ENCODE peak calls at places on chromosomes 4 and X, in ten cellular contexts. J, N, L, S, G, A, P, F, D and Z are unnamed samples.

GRCh38 chrX:12410523-12410922 is 272.2 kb downstream of the FRMPD4 start:
- DNase-seq in J (no peak), N (no peak), L (no peak), S (no peak), G (no peak), A (no peak), P (no peak), F (no peak), D (no peak), Z (no peak)

GRCh38 chrX:41802958-41803357 is 79.0 kb downstream of the GPR82 start:
- DNase-seq in J (no peak), N (peak; percentile 5), L (no peak), S (no peak), G (no peak), A (no peak), P (no peak), F (no peak), D (no peak), Z (no peak)

GRCh38 chr4:24511371-24512063 is 72.8 kb downstream of the DHX15 start:
- DNase-seq in J (no peak), N (no peak), L (no peak), S (no peak), G (no peak), A (no peak), P (no peak), F (no peak), D (no peak), Z (no peak)

GRCh38 chr4:53364624-53365023 is 1.2 kb downstream of the SCFD2 start:
- DNase-seq in J (no peak), N (no peak), L (no peak), S (no peak), G (no peak), A (no peak), P (no peak), F (no peak), D (no peak), Z (no peak)

GRCh38 chr4:4772534-4772933 is 86.9 kb upstream of the MSX1 start:
- DNase-seq in J (no peak), N (no peak), L (no peak), S (no peak), G (no peak), A (no peak), P (no peak), F (no peak), D (no peak), Z (no peak)

GRCh38 chr4:89000844-89001360 is 56.1 kb downstream of the FAM13A start:
- DNase-seq in J (no peak), N (no peak), L (no peak), S (no peak), G (no peak), A (no peak), P (no peak), F (peak; percentile 1), D (no peak), Z (no peak)

GRCh38 chr4:56976878-56977320 is 507 bp downstream of the NOA1 start:
- DNase-seq in J (peak; percentile 50), N (no peak), L (peak; percentile 52), S (no peak), G (no peak), A (no peak), P (no peak), F (peak; percentile 12), D (no peak), Z (peak; percentile 76)

GRCh38 chr4:148300877-148301276 is 141.3 kb downstream of the NR3C2 start:
- DNase-seq in J (no peak), N (no peak), L (no peak), S (no peak), G (no peak), A (no peak), P (no peak), F (no peak), D (no peak), Z (no peak)

GRCh38 chr4:161457906-161458305 is 705.9 kb downstream of the FSTL5 start:
- DNase-seq in J (no peak), N (no peak), L (no peak), S (no peak), G (no peak), A (no peak), P (no peak), F (no peak), D (no peak), Z (no peak)

GRCh38 chr4:146255874-146256273 is 41.5 kb downstream of the REELD1 start:
- DNase-seq in J (no peak), N (no peak), L (no peak), S (no peak), G (no peak), A (no peak), P (no peak), F (no peak), D (no peak), Z (no peak)

GRCh38 chrX:56233100-56233499 is 944 bp downstream of the KLF8 start:
- DNase-seq in J (no peak), N (no peak), L (no peak), S (no peak), G (no peak), A (peak; percentile 6), P (no peak), F (no peak), D (no peak), Z (no peak)

GRCh38 chrX:56228914-56229313 is 3.2 kb upstream of the KLF8 start:
- DNase-seq in J (no peak), N (no peak), L (no peak), S (no peak), G (no peak), A (peak; percentile 8), P (no peak), F (no peak), D (no peak), Z (no peak)

GRCh38 chrX:56232221-56233082 is at the start of gene KLF8:
- DNase-seq in J (peak; percentile 43), N (no peak), L (peak; percentile 34), S (no peak), G (peak; percentile 89), A (peak; percentile 34), P (peak; percentile 43), F (no peak), D (no peak), Z (no peak)

GRCh38 chrX:56231706-56232105 is 450 bp upstream of the KLF8 start:
- DNase-seq in J (no peak), N (no peak), L (no peak), S (no peak), G (no peak), A (no peak), P (no peak), F (no peak), D (no peak), Z (no peak)

GRCh38 chrX:56233682-56234081 is 1.5 kb downstream of the KLF8 start:
- DNase-seq in J (no peak), N (peak; percentile 38), L (peak; percentile 71), S (no peak), G (no peak), A (peak; percentile 52), P (peak; percentile 69), F (no peak), D (peak; percentile 60), Z (peak; percentile 21)
- TF ChIP-seq POLR2A in J (no peak), N (no peak), L (no peak), S (peak; percentile 33), G (no peak), A (peak; percentile 36), P (no peak), F (no peak), D (no peak), Z (no peak)

DNA sequence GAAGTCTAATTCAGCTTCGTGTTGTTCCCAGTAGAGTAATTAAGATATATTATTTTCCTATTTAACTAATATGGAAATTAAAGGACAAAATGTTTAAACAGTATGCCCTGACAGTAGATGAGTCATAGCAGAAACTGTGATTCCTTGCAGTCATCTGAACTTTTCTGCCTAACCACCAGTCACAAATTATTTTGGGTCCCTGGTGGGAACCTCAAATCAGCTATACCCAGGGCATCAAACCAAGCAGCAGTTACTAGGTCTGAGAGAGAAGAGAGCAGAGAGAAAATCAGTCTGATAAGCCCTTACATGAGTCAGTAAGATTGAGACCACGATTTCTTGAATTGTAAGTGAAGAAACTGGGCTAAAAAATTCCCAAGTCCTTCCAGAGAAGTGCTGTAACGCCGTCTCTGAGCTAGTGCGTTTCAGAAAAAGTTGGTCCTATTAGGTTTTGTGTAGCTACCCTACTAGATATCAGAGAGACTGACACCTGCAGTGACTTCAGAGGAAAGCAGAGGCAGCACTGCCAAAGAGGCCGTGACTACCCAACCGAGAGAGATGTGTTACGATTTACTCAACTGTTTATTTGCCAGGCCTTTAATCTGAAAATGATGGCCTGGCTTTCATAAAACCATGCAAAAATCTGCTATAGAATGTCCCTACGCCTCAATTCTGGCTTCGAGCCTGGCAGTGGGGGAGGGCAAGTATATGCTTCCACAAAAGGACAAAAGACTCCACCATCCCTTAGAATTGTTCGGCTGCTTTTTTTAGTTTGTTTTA is 21.7 kb upstream of the GPM6A start:
- DNase-seq in J (no peak), N (no peak), L (no peak), S (no peak), G (no peak), A (no peak), P (no peak), F (no peak), D (no peak), Z (no peak)
- TF ChIP-seq POLR2A in J (no peak), N (no peak), L (no peak), S (no peak), G (no peak), A (no peak), P (no peak), F (no peak), D (no peak), Z (no peak)

DNA sequence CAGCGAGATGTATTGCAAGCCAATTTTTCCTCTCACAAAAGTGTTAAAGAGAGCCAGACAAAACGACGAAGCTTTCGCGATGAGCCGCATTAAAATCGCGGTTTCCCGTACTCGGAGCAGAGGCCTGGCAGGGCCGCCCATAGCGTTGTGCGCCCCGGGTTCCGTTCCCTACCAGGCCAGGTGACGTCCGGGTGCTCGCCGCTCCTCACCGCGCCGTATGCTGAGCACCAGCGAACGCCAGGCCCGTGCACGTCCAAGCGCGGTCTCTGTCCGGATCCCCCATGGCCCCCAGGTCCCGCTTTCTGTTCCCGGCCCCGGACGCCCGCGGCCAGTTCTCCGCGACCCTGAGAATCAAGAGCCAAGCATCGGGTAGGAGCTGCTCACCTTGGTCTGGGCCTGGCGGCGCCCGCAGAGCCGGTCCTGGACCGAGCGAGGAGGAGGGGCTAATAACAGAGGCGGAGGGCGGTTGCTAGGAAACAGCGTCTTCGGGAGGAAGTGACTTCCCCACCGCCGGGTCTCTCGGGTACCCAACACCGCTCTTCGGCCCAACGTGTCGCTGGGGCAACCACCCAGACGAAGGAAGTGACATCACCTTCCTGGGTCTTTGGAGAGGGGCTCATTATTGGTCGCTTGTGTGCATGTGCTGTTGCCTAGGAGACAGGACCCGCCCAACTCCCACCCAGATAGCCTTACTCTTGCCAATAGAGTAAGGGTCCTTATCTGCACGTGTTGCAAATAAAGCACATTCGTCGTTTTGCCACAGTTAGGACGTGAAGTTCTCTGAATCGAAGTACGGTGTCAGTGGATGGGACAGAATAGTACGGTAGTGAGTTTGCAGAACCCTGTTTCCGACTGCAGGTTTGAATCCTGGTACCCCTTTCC is at the start of gene MAP9:
- DNase-seq in J (no peak), N (peak; percentile 92), L (peak; percentile 94), S (peak; percentile 55), G (no peak), A (peak; percentile 75), P (peak; percentile 82), F (peak; percentile 70), D (peak; percentile 78), Z (peak; percentile 81)
- TF ChIP-seq POLR2A in J (no peak), N (no peak), L (no peak), S (no peak), G (no peak), A (no peak), P (no peak), F (peak; percentile 33), D (peak; percentile 28), Z (no peak)

GRCh38 chrX:57119416-57119815 is 1.9 kb downstream of the SPIN2B start:
- DNase-seq in J (no peak), N (no peak), L (no peak), S (no peak), G (no peak), A (no peak), P (no peak), F (no peak), D (no peak), Z (no peak)

GRCh38 chrX:57121162-57121741 is at the start of gene SPIN2B:
- DNase-seq in J (peak; percentile 75), N (peak; percentile 75), L (peak; percentile 92), S (peak; percentile 29), G (peak; percentile 92), A (peak; percentile 48), P (peak; percentile 59), F (peak; percentile 82), D (peak; percentile 51), Z (peak; percentile 88)
- TF ChIP-seq POLR2A in J (peak; percentile 85), N (peak; percentile 53), L (no peak), S (peak; percentile 57), G (no peak), A (peak; percentile 38), P (no peak), F (peak; percentile 95), D (peak; percentile 86), Z (peak; percentile 65)